ENCODE peak calls at places on chromosomes 1 and 21, in six cellular contexts. G is left lung, D is fibroblast of lung, R is AG04450, Y is H9, T is right cardiac atrium. Z is an unnamed sample.

GRCh38 chr21:41727784-41728763 is 38.8 kb downstream of the RIPK4 start:
- DNase-seq in G (no peak), D (no peak), R (no peak), Y (no peak), T (no peak), Z (no peak)

GRCh38 chr1:15308135-15308534 is 61.1 kb downstream of the FHAD1 start:
- DNase-seq in G (no peak), D (no peak), R (no peak), Y (no peak), T (no peak), Z (no peak)

GRCh38 chr1:69172003-69173000 is 395.4 kb upstream of the LRRC7 start:
- DNase-seq in G (no peak), D (peak; percentile 44), R (no peak), Y (no peak), T (no peak), Z (no peak)

GRCh38 chr1:3939242-3940080 is 39.4 kb upstream of the C1orf174 start:
- DNase-seq in G (no peak), D (no peak), R (no peak), Y (no peak), T (no peak), Z (no peak)

GRCh38 chr1:204350857-204351573 is 8.7 kb downstream of the PLEKHA6 start:
- DNase-seq in G (peak; percentile 55), D (peak; percentile 82), R (peak; percentile 59), Y (peak; percentile 95), T (peak; percentile 96), Z (peak; percentile 90)

GRCh38 chr1:224700915-224701531 is 84.9 kb downstream of the CNIH3 start:
- DNase-seq in G (no peak), D (peak; percentile 49), R (no peak), Y (peak; percentile 73), T (no peak), Z (no peak)

GRCh38 chr1:151854658-151855057 is 1.1 kb upstream of the THEM5 start:
- DNase-seq in G (no peak), D (no peak), R (no peak), Y (no peak), T (peak; percentile 60), Z (no peak)

GRCh38 chr1:4655674-4656532 is 1.5 kb downstream of the AJAP1 start:
- DNase-seq in G (no peak), D (no peak), R (no peak), Y (peak; percentile 80), T (peak; percentile 78), Z (peak; percentile 90)

GRCh38 chr1:72481420-72481819 is 199.1 kb upstream of the NEGR1 start:
- DNase-seq in G (no peak), D (no peak), R (no peak), Y (no peak), T (no peak), Z (no peak)

GRCh38 chr1:44050261-44050660 is 19.0 kb upstream of the SLC6A9 start:
- DNase-seq in G (no peak), D (no peak), R (no peak), Y (no peak), T (no peak), Z (no peak)

GRCh38 chr1:52102336-52103013 is 39.4 kb upstream of the ZFYVE9 start:
- DNase-seq in G (no peak), D (peak; percentile 9), R (no peak), Y (no peak), T (no peak), Z (no peak)

GRCh38 chr1:100502052-100502792 is 35.7 kb upstream of the GPR88 start:
- DNase-seq in G (no peak), D (no peak), R (no peak), Y (no peak), T (no peak), Z (no peak)

GRCh38 chr1:44361478-44361877 is 6.4 kb upstream of the ERI3 start:
- DNase-seq in G (no peak), D (no peak), R (no peak), Y (peak; percentile 35), T (no peak), Z (no peak)

GRCh38 chr1:88847618-88848017 is 43.7 kb downstream of the GTF2B start:
- DNase-seq in G (no peak), D (no peak), R (no peak), Y (peak; percentile 37), T (no peak), Z (no peak)

GRCh38 chr1:52237430-52237829 is 95.5 kb downstream of the ZFYVE9 start:
- DNase-seq in G (no peak), D (peak; percentile 56), R (peak; percentile 11), Y (no peak), T (no peak), Z (no peak)

GRCh38 chr21:30337644-30338170 is at the start of gene KRTAP27-1:
- DNase-seq in G (no peak), D (no peak), R (no peak), Y (no peak), T (no peak), Z (no peak)

GRCh38 chr1:31799895-31800676 is 15.7 kb downstream of the SPOCD1 start:
- DNase-seq in G (peak; percentile 32), D (no peak), R (no peak), Y (no peak), T (no peak), Z (no peak)

GRCh38 chr1:185096531-185096930 is 51.2 kb downstream of the RNF2 start:
- DNase-seq in G (no peak), D (peak; percentile 33), R (no peak), Y (no peak), T (no peak), Z (no peak)

GRCh38 chr1:25874209-25874608 is 1.3 kb downstream of the PAQR7 start:
- DNase-seq in G (no peak), D (no peak), R (no peak), Y (no peak), T (no peak), Z (no peak)

GRCh38 chr1:25875856-25876692 is 566 bp upstream of the PAQR7 start:
- DNase-seq in G (peak; percentile 61), D (no peak), R (no peak), Y (peak; percentile 76), T (no peak), Z (no peak)

GRCh38 chr1:25874635-25875153 is 814 bp downstream of the PAQR7 start:
- DNase-seq in G (no peak), D (no peak), R (no peak), Y (no peak), T (no peak), Z (no peak)

GRCh38 chr1:25876693-25877077 is 1.2 kb upstream of the PAQR7 start:
- DNase-seq in G (no peak), D (no peak), R (no peak), Y (no peak), T (no peak), Z (no peak)

GRCh38 chr1:25875154-25875855 is at the start of gene PAQR7:
- DNase-seq in G (peak; percentile 83), D (peak; percentile 71), R (no peak), Y (peak; percentile 80), T (peak; percentile 92), Z (peak; percentile 75)
- H3K27ac ChIP-seq in G (peak within 1 kb of the TSS; percentile 83), D (peak within 1 kb of the TSS; percentile 23), R (peak within 1 kb of the TSS; percentile 65), Y (no peak within 1 kb of the TSS), T (peak within 1 kb of the TSS; percentile 8), Z (peak within 1 kb of the TSS; percentile 73)

GRCh38 chr1:169586395-169587255 is at the start of gene F5:
- DNase-seq in G (peak; percentile 80), D (peak; percentile 50), R (peak; percentile 10), Y (peak; percentile 91), T (peak; percentile 87), Z (peak; percentile 17)
- H3K27ac ChIP-seq in G (peak within 1 kb of the TSS; percentile 59), D (no peak within 1 kb of the TSS), R (no peak within 1 kb of the TSS), Y (no peak within 1 kb of the TSS), T (peak within 1 kb of the TSS; percentile 42), Z (no peak within 1 kb of the TSS)

DNA sequence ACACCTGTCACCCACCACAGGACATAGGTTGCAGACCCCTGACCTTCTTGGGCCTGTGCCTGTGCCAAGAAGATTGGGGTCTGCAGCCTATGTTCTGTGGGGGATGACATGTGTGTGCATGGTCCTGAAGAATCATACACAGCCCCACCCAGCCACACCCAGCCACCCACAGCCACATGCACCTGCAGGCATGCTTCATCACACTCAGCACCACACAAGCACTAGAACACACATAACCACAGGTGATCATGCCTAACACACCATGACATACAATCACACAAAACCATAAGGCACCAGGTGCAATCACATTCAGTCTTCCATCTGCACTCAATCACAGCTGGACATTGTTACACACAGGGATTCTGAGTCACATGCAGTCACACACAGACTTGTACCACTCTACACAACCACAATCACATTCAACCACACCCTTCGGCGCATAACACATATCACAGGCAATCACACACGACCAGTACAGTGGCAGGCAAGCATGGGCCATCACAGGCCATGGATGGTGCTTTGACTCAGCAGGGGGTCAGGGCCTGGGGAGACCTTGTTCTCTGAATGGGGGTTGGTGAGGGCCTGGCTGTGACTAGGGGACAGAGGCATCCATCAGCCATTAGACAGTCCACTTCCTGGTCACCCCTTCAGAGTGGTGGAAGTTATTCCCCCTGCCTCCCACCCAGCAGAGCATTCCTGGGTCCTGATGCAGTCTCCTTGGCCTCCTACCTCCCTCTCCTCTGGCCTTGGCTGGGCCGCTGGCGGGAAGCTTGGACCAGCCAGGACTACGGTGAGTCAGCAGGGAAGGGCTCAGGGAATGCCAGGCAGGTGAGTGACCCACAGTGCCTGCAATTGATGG is 44.3 kb upstream of the EPS8L3 start:
- DNase-seq in G (no peak), D (peak; percentile 36), R (no peak), Y (no peak), T (no peak), Z (no peak)
- H3K27ac ChIP-seq in G (no peak overlapping the region), D (peak overlapping the region; percentile 2), R (no peak overlapping the region), Y (no peak overlapping the region), T (no peak overlapping the region), Z (no peak overlapping the region)

DNA sequence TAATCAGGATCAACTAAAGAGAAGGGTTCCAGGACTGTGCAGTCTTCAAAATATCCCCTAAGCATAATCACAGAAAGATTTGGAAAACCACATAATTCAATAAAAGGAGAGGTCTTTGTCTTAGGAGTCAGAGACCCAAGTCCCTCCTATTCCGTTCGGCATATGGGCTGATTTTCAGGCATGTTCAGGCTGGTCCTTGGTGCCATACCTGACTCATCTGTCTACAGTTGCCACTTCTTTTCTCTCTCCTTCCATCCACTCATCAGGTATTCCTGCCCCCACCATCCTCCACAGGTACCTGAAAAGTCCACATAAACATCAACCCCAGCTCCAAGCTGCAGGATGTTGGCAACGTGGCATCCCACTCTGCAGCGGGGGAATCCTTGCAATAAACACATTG is 29.7 kb upstream of the RPL11 start:
- DNase-seq in G (no peak), D (no peak), R (no peak), Y (no peak), T (no peak), Z (no peak)
- H3K27ac ChIP-seq in G (no peak overlapping the region), D (no peak overlapping the region), R (no peak overlapping the region), Y (no peak overlapping the region), T (no peak overlapping the region), Z (no peak overlapping the region)

GRCh38 chr1:17875171-17875881 is 120.2 kb downstream of the ACTL8 start:
- DNase-seq in G (no peak), D (peak; percentile 56), R (no peak), Y (no peak), T (no peak), Z (no peak)
- H3K27ac ChIP-seq in G (no peak overlapping the region), D (peak overlapping the region; percentile 90), R (peak overlapping the region; percentile 99), Y (no peak overlapping the region), T (peak overlapping the region; percentile 43), Z (no peak overlapping the region)

Z was measured in substantia nigra.